ENCODE peak calls at places on chromosomes 2 and 18, in four cellular contexts. U is SK-N-SH, R is GM12878, P is K562. Q is an unnamed sample.

GRCh38 chr2:64727013-64727767 is 73.5 kb upstream of the SERTAD2 start:
- DNase-seq in U (no peak), R (peak; percentile 89), P (no peak), Q (no peak)

GRCh38 chr18:71529708-71530303 is 1014.3 kb downstream of the CBLN2 start:
- DNase-seq in R (no peak), U (no peak), P (no peak), Q (no peak)

GRCh38 chr2:221125691-221126090 is 446.4 kb downstream of the EPHA4 start:
- DNase-seq in U (no peak), P (no peak), R (no peak), Q (no peak)

GRCh38 chr18:28113271-28114023 is 63.5 kb downstream of the CDH2 start:
- DNase-seq in U (no peak), R (no peak), P (no peak), Q (no peak)

GRCh38 chr18:6057604-6058003 is 162.3 kb upstream of the TMEM200C start:
- DNase-seq in P (no peak), U (no peak), R (no peak), Q (no peak)

GRCh38 chr2:181738074-181738473 is 57.8 kb upstream of the NEUROD1 start:
- DNase-seq in U (no peak), P (peak; percentile 11), R (no peak), Q (no peak)

GRCh38 chr2:118830121-118830520 is 17.3 kb downstream of the EN1 start:
- DNase-seq in U (no peak), P (no peak), R (no peak), Q (no peak)

GRCh38 chr2:237806334-237806733 is 7.8 kb downstream of the RBM44 start:
- DNase-seq in U (no peak), R (no peak), P (no peak), Q (no peak)

GRCh38 chr2:114857196-114857595 is 414.8 kb downstream of the DPP10 start:
- DNase-seq in P (no peak), R (no peak), U (no peak), Q (no peak)

GRCh38 chr2:203737360-203737759 is 30.9 kb downstream of the CD28 start:
- DNase-seq in P (no peak), R (no peak), U (no peak), Q (no peak)

GRCh38 chr18:79460445-79461300 is 64.9 kb downstream of the NFATC1 start:
- DNase-seq in R (peak; percentile 64), U (no peak), P (no peak), Q (no peak)

GRCh38 chr2:150885236-150885635 is 376.4 kb downstream of the RBM43 start:
- DNase-seq in R (no peak), U (no peak), P (no peak), Q (no peak)

GRCh38 chr2:224252601-224253000 is 149.3 kb downstream of the FAM124B start:
- DNase-seq in R (no peak), P (no peak), U (peak; percentile 7), Q (no peak)

GRCh38 chr2:222295368-222296041 is 3.3 kb downstream of the PAX3 start:
- DNase-seq in P (no peak), R (no peak), U (no peak), Q (no peak)

GRCh38 chr2:108454440-108454839 is 5.4 kb downstream of the GCC2 start:
- DNase-seq in U (no peak), P (no peak), R (no peak), Q (no peak)

GRCh38 chr18:38545071-38545470 is 979.5 kb upstream of the CELF4 start:
- DNase-seq in R (no peak), U (no peak), P (no peak), Q (no peak)

GRCh38 chr2:196112408-196113039 is 43.9 kb upstream of the DNAH7 start:
- DNase-seq in R (no peak), P (no peak), U (no peak), Q (no peak)

GRCh38 chr2:38462121-38462634 is 85.1 kb upstream of the ATL2 start:
- DNase-seq in P (peak; percentile 62), U (no peak), R (no peak), Q (peak; percentile 20)

GRCh38 chr2:61536086-61536722 is 2.0 kb downstream of the XPO1 start:
- DNase-seq in R (no peak), U (peak; percentile 10), P (peak; percentile 71), Q (no peak)
- TF ChIP-seq GABPA in R (no peak), U (no peak), P (no peak), Q (no peak)

DNA sequence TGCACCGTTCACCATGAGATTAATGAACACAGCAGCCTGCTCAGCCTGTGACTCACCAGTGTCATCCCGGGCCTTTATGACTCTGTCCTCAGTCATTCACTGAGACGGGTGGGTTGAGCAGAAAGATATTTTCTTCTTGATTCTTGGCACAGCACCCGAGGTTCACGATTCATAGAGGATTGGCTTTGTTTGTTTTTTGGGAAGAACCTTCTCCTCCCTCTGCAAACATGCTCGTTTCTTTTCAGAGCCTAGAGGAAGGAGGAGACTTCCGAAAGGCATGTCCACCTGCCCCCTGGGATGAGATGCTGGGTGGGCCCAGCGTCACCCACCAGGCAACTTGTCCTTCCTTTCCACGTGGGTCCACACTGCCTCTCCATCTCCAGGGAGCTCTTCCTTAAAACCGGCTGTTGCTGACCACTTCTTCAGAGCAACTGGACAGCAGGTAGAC is 199.2 kb downstream of the GLI2 start:
- DNase-seq in P (peak; percentile 29), R (no peak), U (no peak), Q (no peak)
- TF ChIP-seq GABPA in P (no peak), R (no peak), U (no peak), Q (no peak)

GRCh38 chr2:12549641-12550040 is 167.1 kb upstream of the TRIB2 start:
- DNase-seq in R (no peak), P (no peak), U (no peak), Q (no peak)
- TF ChIP-seq GABPA in R (no peak), P (no peak), U (no peak), Q (no peak)

GRCh38 chr2:239014458-239014857 is 166.6 kb downstream of the TWIST2 start:
- DNase-seq in R (no peak), U (no peak), P (no peak), Q (no peak)
- TF ChIP-seq GABPA in R (no peak), U (no peak), P (no peak), Q (no peak)